ENCODE peak calls at places on chromosome 7, in eight cellular contexts. W, U, Q, J, K, P, X and C are unnamed samples.

GRCh38 chr7:20441346-20441745 is 110.6 kb downstream of the ITGB8 start:
- DNase-seq in P (no peak), Q (no peak), U (no peak), K (no peak), X (no peak), J (no peak), W (no peak), C (no peak)

GRCh38 chr7:151704284-151704968 is 172.5 kb downstream of the PRKAG2 start:
- DNase-seq in U (peak; percentile 90), W (peak; percentile 33), Q (no peak), X (no peak), K (no peak), P (no peak), J (no peak), C (no peak)

GRCh38 chr7:125670926-125671572 is 741.4 kb upstream of the POT1 start:
- DNase-seq in X (no peak), Q (peak; percentile 33), W (no peak), K (no peak), P (no peak), U (peak; percentile 19), J (no peak), C (peak; percentile 26)

GRCh38 chr7:140223515-140224221 is 46.9 kb upstream of the KDM7A start:
- DNase-seq in P (peak; percentile 21), Q (no peak), K (no peak), U (no peak), X (no peak), J (no peak), W (no peak), C (no peak)

GRCh38 chr7:149261321-149261828 is 621 bp upstream of the ZNF783 start:
- DNase-seq in X (no peak), U (no peak), W (no peak), Q (no peak), K (peak; percentile 52), P (no peak), J (peak; percentile 41), C (peak; percentile 32)

GRCh38 chr7:124764071-124764846 is 1.3 kb downstream of the GPR37 start:
- DNase-seq in J (no peak), Q (no peak), K (peak; percentile 6), U (no peak), X (no peak), P (no peak), W (no peak), C (no peak)

GRCh38 chr7:3561908-3562307 is 260.9 kb downstream of the SDK1 start:
- DNase-seq in W (no peak), K (no peak), J (no peak), P (no peak), Q (no peak), X (no peak), U (no peak), C (no peak)

GRCh38 chr7:25429731-25430130 is 201.4 kb upstream of the NPVF start:
- DNase-seq in X (no peak), W (no peak), J (no peak), K (no peak), Q (no peak), P (no peak), U (no peak), C (no peak)

GRCh38 chr7:26958834-26959233 is 94.4 kb upstream of the SKAP2 start:
- DNase-seq in U (no peak), W (no peak), J (no peak), K (peak; percentile 94), X (no peak), Q (peak; percentile 45), P (no peak), C (no peak)

GRCh38 chr7:20395494-20395893 is 64.8 kb downstream of the ITGB8 start:
- DNase-seq in Q (no peak), P (no peak), X (no peak), K (no peak), W (no peak), U (no peak), J (no peak), C (peak; percentile 98)

GRCh38 chr7:66698652-66699205 is 41.8 kb upstream of the RABGEF1 start:
- DNase-seq in U (no peak), W (no peak), X (no peak), Q (no peak), J (no peak), K (no peak), P (no peak), C (no peak)

GRCh38 chr7:90155206-90155605 is 937 bp downstream of the STEAP1 start:
- DNase-seq in U (no peak), Q (no peak), X (no peak), J (no peak), W (no peak), P (no peak), K (no peak), C (no peak)